ENCODE peak calls at places on chromosomes 12 and 14, in six cellular contexts. One of them, this sample, is unnamed.
A peak's percentile ranks its signal among the peaks of the same experiment; 100 is the strongest.

GRCh38 chr12:18476866-18477265 is 215.5 kb downstream of the PIK3C2G start:
- DNase-seq in H9: no peak
- DNase-seq in dorsolateral prefrontal cortex: no peak
- DNase-seq in PC-3: no peak
- DNase-seq in breast epithelium: no peak
- DNase-seq in CD8-positive, alpha-beta memory T cell: no peak
- DNase-seq in this sample: peak; percentile 55

GRCh38 chr14:59318908-59319307 is 130.4 kb downstream of the DAAM1 start:
- DNase-seq in H9: no peak
- DNase-seq in dorsolateral prefrontal cortex: no peak
- DNase-seq in PC-3: no peak
- DNase-seq in CD8-positive, alpha-beta memory T cell: no peak
- DNase-seq in breast epithelium: no peak
- DNase-seq in this sample: no peak

GRCh38 chr12:104672096-104672445 is 215.3 kb downstream of the CHST11 start:
- DNase-seq in dorsolateral prefrontal cortex: no peak
- DNase-seq in H9: no peak
- DNase-seq in CD8-positive, alpha-beta memory T cell: no peak
- DNase-seq in PC-3: no peak
- DNase-seq in breast epithelium: no peak
- DNase-seq in this sample: no peak

GRCh38 chr12:83318386-83318971 is 631.8 kb downstream of the TMTC2 start:
- DNase-seq in PC-3: peak; percentile 23
- DNase-seq in CD8-positive, alpha-beta memory T cell: no peak
- DNase-seq in dorsolateral prefrontal cortex: no peak
- DNase-seq in H9: no peak
- DNase-seq in breast epithelium: no peak
- DNase-seq in this sample: no peak

GRCh38 chr12:18970603-18971002 is 158.9 kb upstream of the PLEKHA5 start:
- DNase-seq in PC-3: no peak
- DNase-seq in CD8-positive, alpha-beta memory T cell: no peak
- DNase-seq in H9: peak; percentile 52
- DNase-seq in dorsolateral prefrontal cortex: no peak
- DNase-seq in breast epithelium: no peak
- DNase-seq in this sample: no peak

GRCh38 chr12:10501031-10501430 is 4.7 kb upstream of the EIF2S3B start:
- DNase-seq in CD8-positive, alpha-beta memory T cell: no peak
- DNase-seq in PC-3: peak; percentile 25
- DNase-seq in H9: no peak
- DNase-seq in dorsolateral prefrontal cortex: no peak
- DNase-seq in breast epithelium: no peak
- DNase-seq in this sample: no peak

GRCh38 chr12:53949631-53950440 is 4.9 kb upstream of the HOXC12 start:
- DNase-seq in PC-3: no peak
- DNase-seq in H9: peak; percentile 72
- DNase-seq in CD8-positive, alpha-beta memory T cell: no peak
- DNase-seq in dorsolateral prefrontal cortex: no peak
- DNase-seq in breast epithelium: no peak
- DNase-seq in this sample: peak; percentile 83

GRCh38 chr12:85835417-85835809 is 796 bp downstream of the RASSF9 start:
- DNase-seq in breast epithelium: no peak
- DNase-seq in PC-3: peak; percentile 25
- DNase-seq in H9: no peak
- DNase-seq in dorsolateral prefrontal cortex: no peak
- DNase-seq in CD8-positive, alpha-beta memory T cell: no peak
- DNase-seq in this sample: no peak

GRCh38 chr14:100844082-100844408 is 18.1 kb downstream of the MEG3 start:
- DNase-seq in PC-3: no peak
- DNase-seq in dorsolateral prefrontal cortex: no peak
- DNase-seq in CD8-positive, alpha-beta memory T cell: no peak
- DNase-seq in H9: no peak
- DNase-seq in breast epithelium: no peak
- DNase-seq in this sample: no peak

GRCh38 chr14:21090194-21090939 is 8.1 kb downstream of the ZNF219 start:
- DNase-seq in breast epithelium: no peak
- DNase-seq in CD8-positive, alpha-beta memory T cell: no peak
- DNase-seq in dorsolateral prefrontal cortex: no peak
- DNase-seq in PC-3: no peak
- DNase-seq in H9: peak; percentile 75
- DNase-seq in this sample: peak; percentile 90

GRCh38 chr14:39102265-39102968 is 618 bp downstream of the SEC23A start:
- DNase-seq in CD8-positive, alpha-beta memory T cell: no peak
- DNase-seq in breast epithelium: no peak
- DNase-seq in dorsolateral prefrontal cortex: no peak
- DNase-seq in PC-3: peak; percentile 42
- DNase-seq in H9: no peak
- DNase-seq in this sample: no peak

GRCh38 chr14:89276424-89276975 is 140.5 kb downstream of the FOXN3 start:
- DNase-seq in CD8-positive, alpha-beta memory T cell: no peak
- DNase-seq in dorsolateral prefrontal cortex: no peak
- DNase-seq in breast epithelium: no peak
- DNase-seq in PC-3: no peak
- DNase-seq in H9: no peak
- DNase-seq in this sample: no peak

GRCh38 chr14:24892730-24893059 is 157.3 kb downstream of the STXBP6 start:
- DNase-seq in CD8-positive, alpha-beta memory T cell: no peak
- DNase-seq in breast epithelium: no peak
- DNase-seq in PC-3: no peak
- DNase-seq in H9: no peak
- DNase-seq in dorsolateral prefrontal cortex: no peak
- DNase-seq in this sample: no peak

GRCh38 chr14:23168246-23168645 is 15.2 kb downstream of the SLC7A8 start:
- DNase-seq in breast epithelium: no peak
- DNase-seq in dorsolateral prefrontal cortex: no peak
- DNase-seq in PC-3: no peak
- DNase-seq in CD8-positive, alpha-beta memory T cell: no peak
- DNase-seq in H9: no peak
- DNase-seq in this sample: no peak

GRCh38 chr12:83256581-83256980 is 569.9 kb downstream of the TMTC2 start:
- DNase-seq in dorsolateral prefrontal cortex: no peak
- DNase-seq in breast epithelium: no peak
- DNase-seq in PC-3: no peak
- DNase-seq in CD8-positive, alpha-beta memory T cell: no peak
- DNase-seq in H9: no peak
- DNase-seq in this sample: no peak

GRCh38 chr12:68491204-68491960 is 119.3 kb upstream of the RAP1B start:
- DNase-seq in PC-3: no peak
- DNase-seq in H9: no peak
- DNase-seq in dorsolateral prefrontal cortex: no peak
- DNase-seq in CD8-positive, alpha-beta memory T cell: no peak
- DNase-seq in breast epithelium: no peak
- DNase-seq in this sample: no peak

GRCh38 chr12:4288296-4289019 is 14.9 kb downstream of the CCND2 start:
- DNase-seq in H9: no peak
- DNase-seq in breast epithelium: no peak
- DNase-seq in CD8-positive, alpha-beta memory T cell: no peak
- DNase-seq in dorsolateral prefrontal cortex: no peak
- DNase-seq in PC-3: no peak
- DNase-seq in this sample: peak; percentile 48

GRCh38 chr14:96626121-96626768 is 124.1 kb downstream of the PAPOLA start:
- DNase-seq in CD8-positive, alpha-beta memory T cell: no peak
- DNase-seq in dorsolateral prefrontal cortex: no peak
- DNase-seq in H9: peak; percentile 16
- DNase-seq in breast epithelium: no peak
- DNase-seq in PC-3: no peak
- DNase-seq in this sample: peak; percentile 27

GRCh38 chr14:77140343-77140936 is 1.2 kb downstream of the ZDHHC22 start:
- DNase-seq in CD8-positive, alpha-beta memory T cell: no peak
- DNase-seq in H9: no peak
- DNase-seq in PC-3: no peak
- DNase-seq in breast epithelium: no peak
- DNase-seq in dorsolateral prefrontal cortex: no peak
- DNase-seq in this sample: peak; percentile 71

GRCh38 chr12:14691560-14691959 is 4.8 kb downstream of the GUCY2C start:
- DNase-seq in dorsolateral prefrontal cortex: peak; percentile 37
- DNase-seq in H9: no peak
- DNase-seq in CD8-positive, alpha-beta memory T cell: no peak
- DNase-seq in PC-3: no peak
- DNase-seq in breast epithelium: peak; percentile 30
- DNase-seq in this sample: no peak

GRCh38 chr14:59961518-59962062 is 41.6 kb downstream of the LRRC9 start:
- DNase-seq in PC-3: no peak
- DNase-seq in H9: no peak
- DNase-seq in breast epithelium: no peak
- DNase-seq in dorsolateral prefrontal cortex: no peak
- DNase-seq in CD8-positive, alpha-beta memory T cell: no peak
- DNase-seq in this sample: no peak

GRCh38 chr12:109670647-109671046 is 43.0 kb upstream of the FAM222A start:
- DNase-seq in CD8-positive, alpha-beta memory T cell: no peak
- DNase-seq in breast epithelium: no peak
- DNase-seq in PC-3: no peak
- DNase-seq in dorsolateral prefrontal cortex: no peak
- DNase-seq in H9: peak; percentile 50
- DNase-seq in this sample: peak; percentile 69

GRCh38 chr14:68651075-68651474 is 141.8 kb downstream of the ZFP36L1 start:
- DNase-seq in CD8-positive, alpha-beta memory T cell: no peak
- DNase-seq in H9: no peak
- DNase-seq in dorsolateral prefrontal cortex: no peak
- DNase-seq in PC-3: no peak
- DNase-seq in breast epithelium: peak; percentile 16
- DNase-seq in this sample: peak; percentile 14
- H3K27ac ChIP-seq in CD8-positive, alpha-beta memory T cell: no peak overlapping the region
- H3K27ac ChIP-seq in H9: no peak overlapping the region
- H3K27ac ChIP-seq in dorsolateral prefrontal cortex: no peak overlapping the region
- H3K27ac ChIP-seq in PC-3: no peak overlapping the region
- H3K27ac ChIP-seq in breast epithelium: peak overlapping the region; percentile 80
- H3K27ac ChIP-seq in this sample: no peak overlapping the region

GRCh38 chr12:123260081-123260480 is 11.6 kb downstream of the CDK2AP1 start:
- DNase-seq in PC-3: no peak
- DNase-seq in breast epithelium: no peak
- DNase-seq in CD8-positive, alpha-beta memory T cell: no peak
- DNase-seq in dorsolateral prefrontal cortex: no peak
- DNase-seq in H9: no peak
- DNase-seq in this sample: no peak
- H3K27ac ChIP-seq in PC-3: no peak overlapping the region
- H3K27ac ChIP-seq in breast epithelium: no peak overlapping the region
- H3K27ac ChIP-seq in CD8-positive, alpha-beta memory T cell: no peak overlapping the region
- H3K27ac ChIP-seq in dorsolateral prefrontal cortex: no peak overlapping the region
- H3K27ac ChIP-seq in H9: no peak overlapping the region
- H3K27ac ChIP-seq in this sample: no peak overlapping the region

DNA sequence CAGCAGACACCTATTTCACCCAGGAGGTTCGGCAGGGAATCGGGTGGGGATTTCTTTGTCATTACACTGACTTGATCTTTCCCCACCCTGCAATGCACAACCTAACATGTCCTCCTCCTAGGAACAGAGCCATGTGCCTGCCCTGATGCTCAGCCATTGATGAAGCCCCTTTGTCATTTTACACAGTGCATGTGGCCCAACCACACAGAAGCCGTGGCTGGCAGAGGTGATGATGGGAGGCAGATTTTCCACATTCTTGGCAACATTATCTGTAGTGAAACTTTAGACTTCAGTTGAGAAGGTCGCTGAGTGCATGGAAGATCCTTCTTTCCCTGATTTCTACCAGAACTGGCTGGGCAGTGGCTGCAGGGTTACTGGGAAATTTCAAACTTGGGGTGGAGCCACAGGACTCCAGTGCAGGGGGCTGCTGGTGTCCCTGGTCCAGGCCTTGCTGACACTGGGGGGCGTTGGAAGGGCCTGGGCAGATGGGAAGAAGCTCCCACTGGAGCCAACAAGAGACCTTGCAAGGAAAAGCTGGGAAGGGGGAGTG is 42.0 kb upstream of the P2RX7 start:
- DNase-seq in dorsolateral prefrontal cortex: no peak
- DNase-seq in H9: no peak
- DNase-seq in PC-3: no peak
- DNase-seq in CD8-positive, alpha-beta memory T cell: no peak
- DNase-seq in breast epithelium: no peak
- DNase-seq in this sample: no peak
- H3K27ac ChIP-seq in dorsolateral prefrontal cortex: no peak overlapping the region
- H3K27ac ChIP-seq in H9: no peak overlapping the region
- H3K27ac ChIP-seq in PC-3: no peak overlapping the region
- H3K27ac ChIP-seq in CD8-positive, alpha-beta memory T cell: no peak overlapping the region
- H3K27ac ChIP-seq in breast epithelium: no peak overlapping the region
- H3K27ac ChIP-seq in this sample: no peak overlapping the region

GRCh38 chr12:11757095-11757494 is 107.6 kb downstream of the ETV6 start:
- DNase-seq in breast epithelium: no peak
- DNase-seq in dorsolateral prefrontal cortex: no peak
- DNase-seq in PC-3: no peak
- DNase-seq in H9: no peak
- DNase-seq in CD8-positive, alpha-beta memory T cell: no peak
- DNase-seq in this sample: no peak

GRCh38 chr12:11758087-11758837 is 108.8 kb downstream of the ETV6 start:
- DNase-seq in breast epithelium: no peak
- DNase-seq in CD8-positive, alpha-beta memory T cell: no peak
- DNase-seq in PC-3: no peak
- DNase-seq in H9: no peak
- DNase-seq in dorsolateral prefrontal cortex: no peak
- DNase-seq in this sample: no peak

GRCh38 chr12:11758838-11759509 is 109.5 kb downstream of the ETV6 start:
- DNase-seq in H9: no peak
- DNase-seq in dorsolateral prefrontal cortex: no peak
- DNase-seq in breast epithelium: no peak
- DNase-seq in PC-3: no peak
- DNase-seq in CD8-positive, alpha-beta memory T cell: no peak
- DNase-seq in this sample: no peak

GRCh38 chr12:11756523-11756922 is 107.0 kb downstream of the ETV6 start:
- DNase-seq in dorsolateral prefrontal cortex: no peak
- DNase-seq in CD8-positive, alpha-beta memory T cell: no peak
- DNase-seq in H9: no peak
- DNase-seq in PC-3: no peak
- DNase-seq in breast epithelium: no peak
- DNase-seq in this sample: no peak

GRCh38 chr12:11757531-11757930 is 108.1 kb downstream of the ETV6 start:
- DNase-seq in dorsolateral prefrontal cortex: no peak
- DNase-seq in CD8-positive, alpha-beta memory T cell: no peak
- DNase-seq in H9: no peak
- DNase-seq in breast epithelium: no peak
- DNase-seq in PC-3: no peak
- DNase-seq in this sample: no peak
- H3K27ac ChIP-seq in dorsolateral prefrontal cortex: peak overlapping the region; percentile 78
- H3K27ac ChIP-seq in CD8-positive, alpha-beta memory T cell: no peak overlapping the region
- H3K27ac ChIP-seq in H9: no peak overlapping the region
- H3K27ac ChIP-seq in breast epithelium: peak overlapping the region; percentile 71
- H3K27ac ChIP-seq in PC-3: no peak overlapping the region
- H3K27ac ChIP-seq in this sample: no peak overlapping the region

DNA sequence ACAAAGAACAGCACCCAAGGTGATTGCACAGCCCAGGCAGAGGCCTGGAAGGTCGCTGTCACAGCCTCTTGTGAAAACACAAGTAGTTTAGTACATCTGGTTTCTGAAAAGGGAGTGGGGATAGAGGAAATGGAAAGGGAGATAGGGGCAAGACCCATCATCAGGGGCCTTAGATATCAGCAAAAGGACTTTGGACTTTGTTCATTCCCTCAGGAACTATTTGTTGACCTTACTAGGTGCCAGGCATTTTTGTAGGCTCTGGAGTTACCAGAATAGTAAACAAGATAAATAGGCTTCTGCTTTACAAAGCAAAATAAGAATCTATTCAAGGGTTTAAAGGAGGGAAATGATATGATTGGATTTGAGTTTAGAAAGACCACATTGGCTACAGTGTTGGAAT is 199.4 kb upstream of the CDKN3 start:
- DNase-seq in CD8-positive, alpha-beta memory T cell: no peak
- DNase-seq in PC-3: no peak
- DNase-seq in H9: no peak
- DNase-seq in breast epithelium: no peak
- DNase-seq in dorsolateral prefrontal cortex: no peak
- DNase-seq in this sample: no peak
- H3K27ac ChIP-seq in CD8-positive, alpha-beta memory T cell: no peak overlapping the region
- H3K27ac ChIP-seq in PC-3: no peak overlapping the region
- H3K27ac ChIP-seq in H9: no peak overlapping the region
- H3K27ac ChIP-seq in breast epithelium: no peak overlapping the region
- H3K27ac ChIP-seq in dorsolateral prefrontal cortex: no peak overlapping the region
- H3K27ac ChIP-seq in this sample: no peak overlapping the region

GRCh38 chr14:79841433-79841832 is 369.9 kb downstream of the DIO2 start:
- DNase-seq in H9: no peak
- DNase-seq in CD8-positive, alpha-beta memory T cell: no peak
- DNase-seq in breast epithelium: no peak
- DNase-seq in dorsolateral prefrontal cortex: no peak
- DNase-seq in PC-3: no peak
- DNase-seq in this sample: no peak
- H3K27ac ChIP-seq in H9: no peak overlapping the region
- H3K27ac ChIP-seq in CD8-positive, alpha-beta memory T cell: no peak overlapping the region
- H3K27ac ChIP-seq in breast epithelium: no peak overlapping the region
- H3K27ac ChIP-seq in dorsolateral prefrontal cortex: no peak overlapping the region
- H3K27ac ChIP-seq in PC-3: no peak overlapping the region
- H3K27ac ChIP-seq in this sample: no peak overlapping the region